ENCODE peak calls at places on chromosomes 2 and 18, in five cellular contexts. One of them, this sample, is unnamed.

GRCh38 chr2:71927757-71928715 is 219.6 kb downstream of the CYP26B1 start:
- DNase-seq in CD8-positive, alpha-beta T cell: no peak
- DNase-seq in endothelial cell of umbilical vein: no peak
- DNase-seq in PC-9: no peak
- DNase-seq in H9: peak
- DNase-seq in this sample: no peak

GRCh38 chr2:182784777-182785176 is 68.7 kb downstream of the DNAJC10 start:
- DNase-seq in CD8-positive, alpha-beta T cell: no peak
- DNase-seq in endothelial cell of umbilical vein: peak
- DNase-seq in PC-9: peak
- DNase-seq in H9: no peak
- DNase-seq in this sample: no peak

GRCh38 chr18:50594931-50595330 is 35.0 kb downstream of the MAPK4 start:
- DNase-seq in CD8-positive, alpha-beta T cell: no peak
- DNase-seq in endothelial cell of umbilical vein: no peak
- DNase-seq in PC-9: peak
- DNase-seq in H9: no peak
- DNase-seq in this sample: no peak

GRCh38 chr18:7923105-7923504 is 356.0 kb downstream of the PTPRM start:
- DNase-seq in CD8-positive, alpha-beta T cell: no peak
- DNase-seq in endothelial cell of umbilical vein: peak
- DNase-seq in PC-9: no peak
- DNase-seq in H9: no peak
- DNase-seq in this sample: no peak

GRCh38 chr2:28594369-28595108 is 98.7 kb downstream of the PLB1 start:
- DNase-seq in CD8-positive, alpha-beta T cell: peak
- DNase-seq in endothelial cell of umbilical vein: peak
- DNase-seq in PC-9: peak
- DNase-seq in H9: peak
- DNase-seq in this sample: peak

GRCh38 chr18:39799010-39799409 is 2156.0 kb upstream of the PIK3C3 start:
- DNase-seq in CD8-positive, alpha-beta T cell: no peak
- DNase-seq in endothelial cell of umbilical vein: peak
- DNase-seq in PC-9: no peak
- DNase-seq in H9: no peak
- DNase-seq in this sample: no peak

GRCh38 chr18:79600141-79600540 is 79.5 kb upstream of the CTDP1 start:
- DNase-seq in CD8-positive, alpha-beta T cell: no peak
- DNase-seq in endothelial cell of umbilical vein: no peak
- DNase-seq in PC-9: no peak
- DNase-seq in H9: no peak
- DNase-seq in this sample: no peak

GRCh38 chr2:192828947-192829346 is 634.2 kb upstream of the TMEFF2 start:
- DNase-seq in CD8-positive, alpha-beta T cell: no peak
- DNase-seq in endothelial cell of umbilical vein: no peak
- DNase-seq in PC-9: no peak
- DNase-seq in H9: no peak
- DNase-seq in this sample: peak

GRCh38 chr2:12605936-12606335 is 110.8 kb upstream of the TRIB2 start:
- DNase-seq in CD8-positive, alpha-beta T cell: no peak
- DNase-seq in endothelial cell of umbilical vein: no peak
- DNase-seq in PC-9: no peak
- DNase-seq in H9: no peak
- DNase-seq in this sample: no peak

GRCh38 chr2:38835990-38836389 is 39.7 kb downstream of the DHX57 start:
- DNase-seq in CD8-positive, alpha-beta T cell: no peak
- DNase-seq in endothelial cell of umbilical vein: no peak
- DNase-seq in PC-9: no peak
- DNase-seq in H9: no peak
- DNase-seq in this sample: no peak

GRCh38 chr2:38830546-38831159 is 45.1 kb downstream of the DHX57 start:
- DNase-seq in CD8-positive, alpha-beta T cell: no peak
- DNase-seq in endothelial cell of umbilical vein: no peak
- DNase-seq in PC-9: no peak
- DNase-seq in H9: no peak
- DNase-seq in this sample: no peak

GRCh38 chr2:38836801-38837200 is 38.9 kb downstream of the DHX57 start:
- DNase-seq in CD8-positive, alpha-beta T cell: no peak
- DNase-seq in endothelial cell of umbilical vein: no peak
- DNase-seq in PC-9: no peak
- DNase-seq in H9: no peak
- DNase-seq in this sample: no peak

GRCh38 chr2:38835015-38835601 is 40.6 kb downstream of the DHX57 start:
- DNase-seq in CD8-positive, alpha-beta T cell: no peak
- DNase-seq in endothelial cell of umbilical vein: peak
- DNase-seq in PC-9: no peak
- DNase-seq in H9: no peak
- DNase-seq in this sample: no peak
- TF ChIP-seq CTCF in CD8-positive, alpha-beta T cell: no peak
- TF ChIP-seq CTCF in endothelial cell of umbilical vein: peak
- TF ChIP-seq CTCF in PC-9: peak
- TF ChIP-seq CTCF in H9: peak
- TF ChIP-seq CTCF in this sample: peak

DNA sequence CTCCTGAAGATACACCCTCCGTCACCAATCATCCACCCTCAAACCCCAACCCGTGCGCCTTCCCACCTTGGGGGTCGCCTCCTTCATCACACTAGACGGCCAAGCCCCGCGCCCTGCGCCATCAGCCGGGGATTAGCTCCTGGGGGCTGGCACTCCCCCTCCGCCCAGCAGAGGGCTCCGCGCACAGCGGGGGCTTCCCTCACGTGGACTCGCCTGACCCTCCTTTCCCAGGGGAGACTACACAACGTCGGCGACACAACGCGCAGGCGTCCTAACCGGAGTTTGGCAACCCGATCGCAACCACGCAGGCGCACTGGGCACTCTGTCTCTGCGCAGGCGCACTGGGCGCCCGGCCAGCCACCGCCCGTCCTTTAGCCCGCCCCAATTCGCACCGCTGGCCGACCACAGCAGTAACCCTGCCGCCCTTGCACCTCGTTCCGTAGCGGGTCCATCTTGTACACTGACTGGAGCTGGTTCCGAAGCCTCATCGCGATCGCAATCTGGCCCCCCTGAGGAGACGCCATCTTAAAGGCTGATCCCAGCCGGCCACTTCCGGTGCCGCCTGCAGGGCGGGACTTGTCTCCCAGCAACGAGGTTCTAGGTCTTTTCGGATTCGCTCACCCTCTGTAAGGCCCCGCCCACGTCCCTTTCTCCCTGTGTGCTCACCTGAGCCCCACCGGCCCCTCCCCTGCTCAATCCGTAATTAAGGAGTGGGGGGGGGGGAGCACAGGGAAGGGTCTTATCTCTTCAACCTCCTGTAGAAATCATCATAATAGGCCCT is at the start of gene PCGF1:
- DNase-seq in CD8-positive, alpha-beta T cell: peak
- DNase-seq in endothelial cell of umbilical vein: peak
- DNase-seq in PC-9: peak
- DNase-seq in H9: peak
- DNase-seq in this sample: peak
- TF ChIP-seq CTCF in CD8-positive, alpha-beta T cell: peak
- TF ChIP-seq CTCF in endothelial cell of umbilical vein: peak
- TF ChIP-seq CTCF in PC-9: peak
- TF ChIP-seq CTCF in H9: peak
- TF ChIP-seq CTCF in this sample: peak

GRCh38 chr2:39121523-39122063 is 742 bp upstream of the SOS1 start:
- DNase-seq in CD8-positive, alpha-beta T cell: no peak
- DNase-seq in endothelial cell of umbilical vein: no peak
- DNase-seq in PC-9: no peak
- DNase-seq in H9: no peak
- DNase-seq in this sample: no peak

GRCh38 chr2:39118786-39119499 is 1.9 kb downstream of the SOS1 start:
- DNase-seq in CD8-positive, alpha-beta T cell: no peak
- DNase-seq in endothelial cell of umbilical vein: peak
- DNase-seq in PC-9: no peak
- DNase-seq in H9: no peak
- DNase-seq in this sample: no peak

GRCh38 chr2:39120521-39120770 is 405 bp downstream of the SOS1 start:
- DNase-seq in CD8-positive, alpha-beta T cell: no peak
- DNase-seq in endothelial cell of umbilical vein: no peak
- DNase-seq in PC-9: no peak
- DNase-seq in H9: no peak
- DNase-seq in this sample: no peak

GRCh38 chr2:39120771-39121522 is at the start of gene SOS1:
- DNase-seq in CD8-positive, alpha-beta T cell: peak
- DNase-seq in endothelial cell of umbilical vein: peak
- DNase-seq in PC-9: peak
- DNase-seq in H9: peak
- DNase-seq in this sample: peak

GRCh38 chr2:39119732-39120520 is 925 bp downstream of the SOS1 start:
- DNase-seq in CD8-positive, alpha-beta T cell: peak
- DNase-seq in endothelial cell of umbilical vein: peak
- DNase-seq in PC-9: peak
- DNase-seq in H9: peak
- DNase-seq in this sample: peak
- TF ChIP-seq CTCF in CD8-positive, alpha-beta T cell: no peak
- TF ChIP-seq CTCF in endothelial cell of umbilical vein: peak
- TF ChIP-seq CTCF in PC-9: peak
- TF ChIP-seq CTCF in H9: peak
- TF ChIP-seq CTCF in this sample: peak

GRCh38 chr2:21330786-21331391 is 207.1 kb downstream of the TDRD15 start:
- DNase-seq in CD8-positive, alpha-beta T cell: no peak
- DNase-seq in endothelial cell of umbilical vein: no peak
- DNase-seq in PC-9: no peak
- DNase-seq in H9: no peak
- DNase-seq in this sample: no peak

GRCh38 chr2:21331625-21332370 is 208.0 kb downstream of the TDRD15 start:
- DNase-seq in CD8-positive, alpha-beta T cell: no peak
- DNase-seq in endothelial cell of umbilical vein: no peak
- DNase-seq in PC-9: no peak
- DNase-seq in H9: no peak
- DNase-seq in this sample: no peak

DNA sequence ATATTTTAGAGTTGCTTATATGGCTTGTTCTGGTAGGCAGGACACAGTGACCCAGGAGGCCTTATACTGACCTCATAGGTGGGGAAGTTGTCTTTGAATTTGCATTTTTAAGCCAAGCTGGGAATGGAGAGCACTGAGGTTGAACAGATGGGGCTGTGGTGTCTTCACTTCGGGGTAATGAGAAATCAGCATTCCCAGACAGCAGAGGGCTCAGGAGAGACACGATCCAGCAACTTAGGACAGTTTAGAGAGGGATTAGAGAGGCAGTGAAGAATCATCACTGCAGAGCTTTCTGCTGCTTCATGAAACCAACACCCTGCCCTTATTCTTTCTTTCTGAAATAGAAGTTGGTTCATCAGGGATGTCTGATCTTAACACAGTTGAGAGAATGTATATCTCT is 202.4 kb downstream of the TDRD15 start:
- DNase-seq in CD8-positive, alpha-beta T cell: no peak
- DNase-seq in endothelial cell of umbilical vein: no peak
- DNase-seq in PC-9: no peak
- DNase-seq in H9: no peak
- DNase-seq in this sample: no peak
- TF ChIP-seq CTCF in CD8-positive, alpha-beta T cell: no peak
- TF ChIP-seq CTCF in endothelial cell of umbilical vein: no peak
- TF ChIP-seq CTCF in PC-9: no peak
- TF ChIP-seq CTCF in H9: peak
- TF ChIP-seq CTCF in this sample: no peak

DNA sequence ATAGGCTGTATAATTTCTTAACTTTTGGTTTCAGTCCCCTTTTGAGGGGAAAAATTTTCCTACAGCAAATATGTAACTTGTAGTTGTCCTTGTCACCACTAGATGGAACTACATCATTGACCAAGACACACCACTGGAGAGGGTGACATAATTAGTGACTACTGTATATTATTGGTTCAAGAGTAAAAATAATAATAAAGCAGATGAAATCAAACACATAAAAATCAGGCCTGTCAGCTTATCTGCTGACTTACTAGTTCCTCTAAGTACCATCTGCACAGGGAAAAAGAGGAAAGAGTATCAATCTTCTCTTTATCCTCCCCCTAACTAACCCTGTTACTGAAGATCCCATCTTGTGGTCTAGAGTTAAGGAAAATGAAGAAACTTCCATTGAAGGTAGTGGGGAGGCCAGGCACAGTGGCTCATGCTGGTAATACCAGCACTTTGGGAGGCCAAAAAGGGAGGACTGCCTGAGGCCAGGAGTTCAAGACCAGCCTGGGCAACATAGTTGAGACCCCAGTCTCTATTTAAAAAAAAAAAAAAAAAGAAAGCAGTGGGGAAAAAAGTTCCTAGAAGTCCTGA is 29.6 kb upstream of the ENOSF1 start:
- DNase-seq in CD8-positive, alpha-beta T cell: no peak
- DNase-seq in endothelial cell of umbilical vein: peak
- DNase-seq in PC-9: peak
- DNase-seq in H9: no peak
- DNase-seq in this sample: no peak
- TF ChIP-seq CTCF in CD8-positive, alpha-beta T cell: peak
- TF ChIP-seq CTCF in endothelial cell of umbilical vein: peak
- TF ChIP-seq CTCF in PC-9: peak
- TF ChIP-seq CTCF in H9: peak
- TF ChIP-seq CTCF in this sample: peak

GRCh38 chr2:142041105-142041504 is 89.7 kb downstream of the LRP1B start:
- DNase-seq in CD8-positive, alpha-beta T cell: no peak
- DNase-seq in endothelial cell of umbilical vein: no peak
- DNase-seq in PC-9: no peak
- DNase-seq in H9: no peak
- DNase-seq in this sample: no peak

GRCh38 chr2:142037051-142037450 is 93.8 kb downstream of the LRP1B start:
- DNase-seq in CD8-positive, alpha-beta T cell: no peak
- DNase-seq in endothelial cell of umbilical vein: no peak
- DNase-seq in PC-9: no peak
- DNase-seq in H9: no peak
- DNase-seq in this sample: no peak

GRCh38 chr2:142038826-142039225 is 92.0 kb downstream of the LRP1B start:
- DNase-seq in CD8-positive, alpha-beta T cell: no peak
- DNase-seq in endothelial cell of umbilical vein: no peak
- DNase-seq in PC-9: no peak
- DNase-seq in H9: no peak
- DNase-seq in this sample: no peak

GRCh38 chr2:142040554-142040953 is 90.3 kb downstream of the LRP1B start:
- DNase-seq in CD8-positive, alpha-beta T cell: no peak
- DNase-seq in endothelial cell of umbilical vein: no peak
- DNase-seq in PC-9: no peak
- DNase-seq in H9: no peak
- DNase-seq in this sample: no peak

DNA sequence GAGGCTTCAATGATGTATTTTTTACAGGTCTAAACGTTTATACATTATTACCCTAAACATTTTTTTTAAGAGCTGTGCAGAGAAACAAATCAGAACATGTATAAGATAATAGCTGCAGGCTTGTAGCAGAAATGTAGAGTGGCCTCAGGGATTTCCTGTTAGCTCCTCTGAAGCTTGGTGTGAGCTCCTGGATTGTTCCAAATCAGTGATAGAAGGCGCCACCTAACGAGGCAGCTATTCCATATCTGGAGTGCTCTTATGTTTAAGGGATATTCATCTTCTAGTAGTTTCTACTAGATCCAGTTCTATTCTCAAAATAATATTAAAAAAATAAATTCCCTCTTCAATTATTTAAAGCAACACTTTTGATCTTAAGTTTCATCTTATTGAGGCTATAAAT is 93.1 kb downstream of the LRP1B start:
- DNase-seq in CD8-positive, alpha-beta T cell: no peak
- DNase-seq in endothelial cell of umbilical vein: no peak
- DNase-seq in PC-9: no peak
- DNase-seq in H9: no peak
- DNase-seq in this sample: no peak
- TF ChIP-seq CTCF in CD8-positive, alpha-beta T cell: no peak
- TF ChIP-seq CTCF in endothelial cell of umbilical vein: no peak
- TF ChIP-seq CTCF in PC-9: no peak
- TF ChIP-seq CTCF in H9: peak
- TF ChIP-seq CTCF in this sample: peak

This sample was measured in osteocyte.